ENCODE peak calls at places on chromosomes 4 and X, in nine cellular contexts. J is NCI-H69; D is NCI-H2081; L is COR-L47; U is HFF-Myc; I is T-helper 2 cell; X is NCI-H1417; Q is stimulated activated CD4-positive, alpha-beta T cell treated with anti-CD3 and anti-CD28 coated beads, Interleukin-2, amount 100 ng/mL, for 24 hours; B is HT1080. T is an unnamed sample.

GRCh38 chr4:3838437-3839380 is 72.5 kb downstream of the ADRA2C start:
- DNase-seq in J (no peak), D (no peak), L (no peak), U (no peak), I (no peak), X (no peak), Q (no peak), B (no peak), T (no peak)

GRCh38 chrX:107726809-107727534 is 48.6 kb downstream of the TSC22D3 start:
- DNase-seq in J (peak; percentile 26), D (peak; percentile 14), L (no peak), U (no peak), I (no peak), X (no peak), Q (no peak), B (no peak), T (no peak)

GRCh38 chr4:180947421-180947820 is 1295.8 kb upstream of the TENM3 start:
- DNase-seq in J (peak; percentile 77), D (peak; percentile 68), L (peak; percentile 40), U (no peak), I (no peak), X (no peak), Q (no peak), B (peak; percentile 35), T (peak; percentile 59)

GRCh38 chr4:21195682-21196081 is 495.4 kb downstream of the PACRGL start:
- DNase-seq in J (no peak), D (no peak), L (no peak), U (no peak), I (no peak), X (no peak), Q (no peak), B (no peak), T (peak; percentile 18)

GRCh38 chrX:40056420-40056819 is 41.3 kb downstream of the BCOR start:
- DNase-seq in J (no peak), D (no peak), L (no peak), U (no peak), I (no peak), X (no peak), Q (no peak), B (no peak), T (no peak)

GRCh38 chrX:69065451-69065850 is 99.8 kb downstream of the PJA1 start:
- DNase-seq in J (peak; percentile 28), D (no peak), L (no peak), U (no peak), I (no peak), X (no peak), Q (no peak), B (peak; percentile 53), T (no peak)

GRCh38 chr4:24915121-24915922 is 2.5 kb upstream of the CCDC149 start:
- DNase-seq in J (peak; percentile 62), D (peak; percentile 50), L (no peak), U (no peak), I (no peak), X (peak; percentile 15), Q (no peak), B (no peak), T (peak; percentile 56)

GRCh38 chrX:39681885-39682284 is 415.9 kb downstream of the BCOR start:
- DNase-seq in J (no peak), D (no peak), L (no peak), U (no peak), I (no peak), X (no peak), Q (no peak), B (no peak), T (no peak)

GRCh38 chrX:150429577-150429976 is 66.5 kb downstream of the MAMLD1 start:
- DNase-seq in J (no peak), D (no peak), L (no peak), U (peak; percentile 21), I (no peak), X (no peak), Q (no peak), B (peak; percentile 70), T (no peak)

GRCh38 chr4:94962484-94962883 is 204.7 kb downstream of the BMPR1B start:
- DNase-seq in J (no peak), D (no peak), L (no peak), U (no peak), I (no peak), X (no peak), Q (no peak), B (no peak), T (no peak)

GRCh38 chr4:182914357-182914756 is 2.8 kb downstream of the DCTD start:
- DNase-seq in J (no peak), D (no peak), L (no peak), U (no peak), I (no peak), X (no peak), Q (no peak), B (no peak), T (no peak)

GRCh38 chrX:63656871-63657580 is 128.0 kb downstream of the ARHGEF9 start:
- DNase-seq in J (no peak), D (no peak), L (no peak), U (no peak), I (no peak), X (no peak), Q (no peak), B (peak; percentile 67), T (no peak)

GRCh38 chr4:44145868-44146267 is 302.7 kb downstream of the KCTD8 start:
- DNase-seq in J (no peak), D (no peak), L (no peak), U (no peak), I (no peak), X (no peak), Q (no peak), B (peak; percentile 88), T (no peak)

GRCh38 chrX:133412246-133412645 is 3.0 kb downstream of the GPC4 start:
- DNase-seq in J (no peak), D (no peak), L (no peak), U (no peak), I (no peak), X (no peak), Q (no peak), B (peak; percentile 1), T (peak; percentile 23)

GRCh38 chr4:8906991-8907595 is 35.5 kb upstream of the HMX1 start:
- DNase-seq in J (no peak), D (no peak), L (no peak), U (no peak), I (no peak), X (no peak), Q (no peak), B (no peak), T (no peak)

GRCh38 chrX:68684291-68684918 is 36.9 kb downstream of the STARD8 start:
- DNase-seq in J (no peak), D (no peak), L (no peak), U (no peak), I (no peak), X (no peak), Q (peak; percentile 33), B (no peak), T (peak; percentile 54)

GRCh38 chrX:126272795-126273497 is 106.9 kb upstream of the DCAF12L2 start:
- DNase-seq in J (no peak), D (no peak), L (no peak), U (no peak), I (no peak), X (no peak), Q (no peak), B (no peak), T (no peak)

GRCh38 chrX:46381630-46382029 is 163.6 kb downstream of the ZNF674 start:
- DNase-seq in J (peak; percentile 27), D (peak; percentile 26), L (no peak), U (no peak), I (no peak), X (no peak), Q (peak; percentile 30), B (no peak), T (peak; percentile 39)

GRCh38 chrX:112662559-112663427 is 16.9 kb downstream of the LHFPL1 start:
- DNase-seq in J (no peak), D (no peak), L (no peak), U (no peak), I (no peak), X (no peak), Q (no peak), B (no peak), T (peak; percentile 4)

GRCh38 chr4:71614626-71615025 is 169.3 kb downstream of the GC start:
- DNase-seq in J (no peak), D (no peak), L (no peak), U (no peak), I (no peak), X (no peak), Q (no peak), B (peak; percentile 32), T (no peak)

GRCh38 chrX:102899940-102900916 is 36.8 kb upstream of the RAB40AL start:
- DNase-seq in J (peak; percentile 56), D (peak; percentile 60), L (peak; percentile 17), U (peak; percentile 21), I (peak; percentile 36), X (peak; percentile 66), Q (peak; percentile 76), B (peak; percentile 74), T (peak; percentile 79)

GRCh38 chrX:124348152-124348551 is 1.8 kb downstream of the SH2D1A start:
- DNase-seq in J (no peak), D (no peak), L (no peak), U (no peak), I (no peak), X (no peak), Q (no peak), B (no peak), T (no peak)